ENCODE peak calls at places on chromosomes 11 and 22, in seven cellular contexts. One of them, this sample, is unnamed.

GRCh38 chr11:26088391-26088790 is 243.5 kb upstream of the ANO3 start:
- DNase-seq in M059J: no peak
- DNase-seq in left lung: no peak
- DNase-seq in stimulated activated CD8-positive, alpha-beta memory T cell treated with anti-CD3 and anti-CD28 coated beads, Interleukin-15, amount 100 ng/mL, for 4 hours: no peak
- DNase-seq in skeletal muscle cell: peak; percentile 41
- DNase-seq in nucleus accumbens: no peak
- DNase-seq in ovary: no peak
- DNase-seq in this sample: peak; percentile 3

GRCh38 chr22:41106122-41106968 is 14.0 kb downstream of the EP300 start:
- DNase-seq in M059J: peak; percentile 16
- DNase-seq in left lung: no peak
- DNase-seq in stimulated activated CD8-positive, alpha-beta memory T cell treated with anti-CD3 and anti-CD28 coated beads, Interleukin-15, amount 100 ng/mL, for 4 hours: no peak
- DNase-seq in skeletal muscle cell: no peak
- DNase-seq in nucleus accumbens: no peak
- DNase-seq in ovary: no peak
- DNase-seq in this sample: no peak

GRCh38 chr11:97738751-97739150 is 1282.0 kb upstream of the CNTN5 start:
- DNase-seq in M059J: no peak
- DNase-seq in left lung: no peak
- DNase-seq in stimulated activated CD8-positive, alpha-beta memory T cell treated with anti-CD3 and anti-CD28 coated beads, Interleukin-15, amount 100 ng/mL, for 4 hours: no peak
- DNase-seq in skeletal muscle cell: no peak
- DNase-seq in nucleus accumbens: no peak
- DNase-seq in ovary: no peak
- DNase-seq in this sample: no peak

GRCh38 chr11:44305643-44306468 is 4.1 kb downstream of the ALX4 start:
- DNase-seq in M059J: peak; percentile 82
- DNase-seq in left lung: peak; percentile 84
- DNase-seq in stimulated activated CD8-positive, alpha-beta memory T cell treated with anti-CD3 and anti-CD28 coated beads, Interleukin-15, amount 100 ng/mL, for 4 hours: no peak
- DNase-seq in skeletal muscle cell: no peak
- DNase-seq in nucleus accumbens: no peak
- DNase-seq in ovary: no peak
- DNase-seq in this sample: peak; percentile 52

GRCh38 chr11:76330651-76331050 is 50.3 kb downstream of the THAP12 start:
- DNase-seq in M059J: no peak
- DNase-seq in left lung: no peak
- DNase-seq in stimulated activated CD8-positive, alpha-beta memory T cell treated with anti-CD3 and anti-CD28 coated beads, Interleukin-15, amount 100 ng/mL, for 4 hours: no peak
- DNase-seq in skeletal muscle cell: no peak
- DNase-seq in nucleus accumbens: no peak
- DNase-seq in ovary: no peak
- DNase-seq in this sample: no peak

GRCh38 chr11:75534291-75535038 is 8.7 kb upstream of the GDPD5 start:
- DNase-seq in M059J: no peak
- DNase-seq in left lung: peak; percentile 10
- DNase-seq in stimulated activated CD8-positive, alpha-beta memory T cell treated with anti-CD3 and anti-CD28 coated beads, Interleukin-15, amount 100 ng/mL, for 4 hours: no peak
- DNase-seq in skeletal muscle cell: no peak
- DNase-seq in nucleus accumbens: no peak
- DNase-seq in ovary: no peak
- DNase-seq in this sample: no peak

GRCh38 chr22:37848587-37849088 is 581 bp upstream of the EIF3L start:
- DNase-seq in M059J: no peak
- DNase-seq in left lung: no peak
- DNase-seq in stimulated activated CD8-positive, alpha-beta memory T cell treated with anti-CD3 and anti-CD28 coated beads, Interleukin-15, amount 100 ng/mL, for 4 hours: no peak
- DNase-seq in skeletal muscle cell: no peak
- DNase-seq in nucleus accumbens: no peak
- DNase-seq in ovary: no peak
- DNase-seq in this sample: peak; percentile 37

GRCh38 chr11:68763181-68763721 is 11.9 kb upstream of the TESMIN start:
- DNase-seq in M059J: peak; percentile 46
- DNase-seq in left lung: no peak
- DNase-seq in stimulated activated CD8-positive, alpha-beta memory T cell treated with anti-CD3 and anti-CD28 coated beads, Interleukin-15, amount 100 ng/mL, for 4 hours: no peak
- DNase-seq in skeletal muscle cell: no peak
- DNase-seq in nucleus accumbens: no peak
- DNase-seq in ovary: no peak
- DNase-seq in this sample: no peak

GRCh38 chr11:1012740-1013627 is 23.5 kb downstream of the MUC6 start:
- DNase-seq in M059J: no peak
- DNase-seq in left lung: no peak
- DNase-seq in stimulated activated CD8-positive, alpha-beta memory T cell treated with anti-CD3 and anti-CD28 coated beads, Interleukin-15, amount 100 ng/mL, for 4 hours: no peak
- DNase-seq in skeletal muscle cell: peak; percentile 30
- DNase-seq in nucleus accumbens: no peak
- DNase-seq in ovary: no peak
- DNase-seq in this sample: no peak

GRCh38 chr22:22215659-22216449 is 28.7 kb upstream of the VPREB1 start:
- DNase-seq in M059J: no peak
- DNase-seq in left lung: no peak
- DNase-seq in stimulated activated CD8-positive, alpha-beta memory T cell treated with anti-CD3 and anti-CD28 coated beads, Interleukin-15, amount 100 ng/mL, for 4 hours: no peak
- DNase-seq in skeletal muscle cell: no peak
- DNase-seq in nucleus accumbens: no peak
- DNase-seq in ovary: no peak
- DNase-seq in this sample: no peak

GRCh38 chr11:35260342-35260985 is 121.5 kb downstream of the CD44 start:
- DNase-seq in M059J: peak; percentile 98
- DNase-seq in left lung: no peak
- DNase-seq in stimulated activated CD8-positive, alpha-beta memory T cell treated with anti-CD3 and anti-CD28 coated beads, Interleukin-15, amount 100 ng/mL, for 4 hours: no peak
- DNase-seq in skeletal muscle cell: peak; percentile 49
- DNase-seq in nucleus accumbens: no peak
- DNase-seq in ovary: no peak
- DNase-seq in this sample: peak; percentile 65

GRCh38 chr11:3101921-3102640 is 44.9 kb upstream of the CARS1 start:
- DNase-seq in M059J: no peak
- DNase-seq in left lung: no peak
- DNase-seq in stimulated activated CD8-positive, alpha-beta memory T cell treated with anti-CD3 and anti-CD28 coated beads, Interleukin-15, amount 100 ng/mL, for 4 hours: no peak
- DNase-seq in skeletal muscle cell: no peak
- DNase-seq in nucleus accumbens: no peak
- DNase-seq in ovary: peak; percentile 30
- DNase-seq in this sample: no peak

GRCh38 chr11:1060885-1061616 is 13.6 kb upstream of the MUC2 start:
- DNase-seq in M059J: peak; percentile 94
- DNase-seq in left lung: no peak
- DNase-seq in stimulated activated CD8-positive, alpha-beta memory T cell treated with anti-CD3 and anti-CD28 coated beads, Interleukin-15, amount 100 ng/mL, for 4 hours: no peak
- DNase-seq in skeletal muscle cell: no peak
- DNase-seq in nucleus accumbens: no peak
- DNase-seq in ovary: no peak
- DNase-seq in this sample: peak; percentile 91

GRCh38 chr22:29093501-29093921 is 20.7 kb downstream of the KREMEN1 start:
- DNase-seq in M059J: peak; percentile 51
- DNase-seq in left lung: no peak
- DNase-seq in stimulated activated CD8-positive, alpha-beta memory T cell treated with anti-CD3 and anti-CD28 coated beads, Interleukin-15, amount 100 ng/mL, for 4 hours: no peak
- DNase-seq in skeletal muscle cell: no peak
- DNase-seq in nucleus accumbens: no peak
- DNase-seq in ovary: no peak
- DNase-seq in this sample: peak; percentile 51

GRCh38 chr11:35927730-35928129 is 16.1 kb upstream of the LDLRAD3 start:
- DNase-seq in M059J: peak; percentile 68
- DNase-seq in left lung: peak; percentile 86
- DNase-seq in stimulated activated CD8-positive, alpha-beta memory T cell treated with anti-CD3 and anti-CD28 coated beads, Interleukin-15, amount 100 ng/mL, for 4 hours: no peak
- DNase-seq in skeletal muscle cell: peak; percentile 69
- DNase-seq in nucleus accumbens: no peak
- DNase-seq in ovary: peak; percentile 38
- DNase-seq in this sample: peak; percentile 38

GRCh38 chr11:35614949-35615569 is 3.2 kb upstream of the FJX1 start:
- DNase-seq in M059J: peak; percentile 84
- DNase-seq in left lung: no peak
- DNase-seq in stimulated activated CD8-positive, alpha-beta memory T cell treated with anti-CD3 and anti-CD28 coated beads, Interleukin-15, amount 100 ng/mL, for 4 hours: no peak
- DNase-seq in skeletal muscle cell: no peak
- DNase-seq in nucleus accumbens: no peak
- DNase-seq in ovary: no peak
- DNase-seq in this sample: peak; percentile 47

GRCh38 chr11:119935341-119935925 is 202.5 kb downstream of the TRIM29 start:
- DNase-seq in M059J: no peak
- DNase-seq in left lung: no peak
- DNase-seq in stimulated activated CD8-positive, alpha-beta memory T cell treated with anti-CD3 and anti-CD28 coated beads, Interleukin-15, amount 100 ng/mL, for 4 hours: no peak
- DNase-seq in skeletal muscle cell: no peak
- DNase-seq in nucleus accumbens: peak; percentile 25
- DNase-seq in ovary: no peak
- DNase-seq in this sample: no peak

GRCh38 chr22:50526849-50527801 is 1.7 kb upstream of the SCO2 start:
- DNase-seq in M059J: no peak
- DNase-seq in left lung: peak; percentile 91
- DNase-seq in stimulated activated CD8-positive, alpha-beta memory T cell treated with anti-CD3 and anti-CD28 coated beads, Interleukin-15, amount 100 ng/mL, for 4 hours: no peak
- DNase-seq in skeletal muscle cell: no peak
- DNase-seq in nucleus accumbens: no peak
- DNase-seq in ovary: no peak
- DNase-seq in this sample: no peak

GRCh38 chr11:126963603-126964353 is 36.8 kb downstream of the KIRREL3 start:
- DNase-seq in M059J: peak; percentile 82
- DNase-seq in left lung: no peak
- DNase-seq in stimulated activated CD8-positive, alpha-beta memory T cell treated with anti-CD3 and anti-CD28 coated beads, Interleukin-15, amount 100 ng/mL, for 4 hours: no peak
- DNase-seq in skeletal muscle cell: peak; percentile 66
- DNase-seq in nucleus accumbens: no peak
- DNase-seq in ovary: no peak
- DNase-seq in this sample: peak; percentile 11

GRCh38 chr22:31229402-31230140 is 17.5 kb downstream of the LIMK2 start:
- DNase-seq in M059J: peak; percentile 37
- DNase-seq in left lung: no peak
- DNase-seq in stimulated activated CD8-positive, alpha-beta memory T cell treated with anti-CD3 and anti-CD28 coated beads, Interleukin-15, amount 100 ng/mL, for 4 hours: no peak
- DNase-seq in skeletal muscle cell: no peak
- DNase-seq in nucleus accumbens: no peak
- DNase-seq in ovary: peak; percentile 55
- DNase-seq in this sample: no peak

GRCh38 chr11:64531906-64532312 is 59.1 kb upstream of the SLC22A12 start:
- DNase-seq in M059J: no peak
- DNase-seq in left lung: peak; percentile 58
- DNase-seq in stimulated activated CD8-positive, alpha-beta memory T cell treated with anti-CD3 and anti-CD28 coated beads, Interleukin-15, amount 100 ng/mL, for 4 hours: no peak
- DNase-seq in skeletal muscle cell: no peak
- DNase-seq in nucleus accumbens: no peak
- DNase-seq in ovary: no peak
- DNase-seq in this sample: no peak

GRCh38 chr22:42837556-42837955 is 19.5 kb downstream of the ARFGAP3 start:
- DNase-seq in M059J: no peak
- DNase-seq in left lung: no peak
- DNase-seq in stimulated activated CD8-positive, alpha-beta memory T cell treated with anti-CD3 and anti-CD28 coated beads, Interleukin-15, amount 100 ng/mL, for 4 hours: no peak
- DNase-seq in skeletal muscle cell: no peak
- DNase-seq in nucleus accumbens: no peak
- DNase-seq in ovary: no peak
- DNase-seq in this sample: no peak

GRCh38 chr11:83629775-83630174 is 343.6 kb upstream of the CCDC90B start:
- DNase-seq in M059J: no peak
- DNase-seq in left lung: no peak
- DNase-seq in stimulated activated CD8-positive, alpha-beta memory T cell treated with anti-CD3 and anti-CD28 coated beads, Interleukin-15, amount 100 ng/mL, for 4 hours: no peak
- DNase-seq in skeletal muscle cell: no peak
- DNase-seq in nucleus accumbens: no peak
- DNase-seq in ovary: no peak
- DNase-seq in this sample: no peak

GRCh38 chr11:34147581-34147980 is 42.2 kb downstream of the NAT10 start:
- DNase-seq in M059J: no peak
- DNase-seq in left lung: peak; percentile 37
- DNase-seq in stimulated activated CD8-positive, alpha-beta memory T cell treated with anti-CD3 and anti-CD28 coated beads, Interleukin-15, amount 100 ng/mL, for 4 hours: no peak
- DNase-seq in skeletal muscle cell: no peak
- DNase-seq in nucleus accumbens: no peak
- DNase-seq in ovary: no peak
- DNase-seq in this sample: no peak

GRCh38 chr22:42932857-42933782 is 76.0 kb upstream of the ARFGAP3 start:
- DNase-seq in M059J: peak; percentile 34
- DNase-seq in left lung: no peak
- DNase-seq in stimulated activated CD8-positive, alpha-beta memory T cell treated with anti-CD3 and anti-CD28 coated beads, Interleukin-15, amount 100 ng/mL, for 4 hours: no peak
- DNase-seq in skeletal muscle cell: no peak
- DNase-seq in nucleus accumbens: no peak
- DNase-seq in ovary: no peak
- DNase-seq in this sample: peak; percentile 44

GRCh38 chr11:76723142-76723541 is 52.6 kb upstream of the LRRC32 start:
- DNase-seq in M059J: no peak
- DNase-seq in left lung: no peak
- DNase-seq in stimulated activated CD8-positive, alpha-beta memory T cell treated with anti-CD3 and anti-CD28 coated beads, Interleukin-15, amount 100 ng/mL, for 4 hours: no peak
- DNase-seq in skeletal muscle cell: no peak
- DNase-seq in nucleus accumbens: no peak
- DNase-seq in ovary: no peak
- DNase-seq in this sample: no peak

GRCh38 chr11:79087957-79088318 is 352.9 kb downstream of the TENM4 start:
- DNase-seq in M059J: peak; percentile 32
- DNase-seq in left lung: no peak
- DNase-seq in stimulated activated CD8-positive, alpha-beta memory T cell treated with anti-CD3 and anti-CD28 coated beads, Interleukin-15, amount 100 ng/mL, for 4 hours: no peak
- DNase-seq in skeletal muscle cell: no peak
- DNase-seq in nucleus accumbens: no peak
- DNase-seq in ovary: no peak
- DNase-seq in this sample: no peak

GRCh38 chr11:68682531-68682931 is 1.8 kb upstream of the GAL start:
- DNase-seq in M059J: no peak
- DNase-seq in left lung: peak; percentile 37
- DNase-seq in stimulated activated CD8-positive, alpha-beta memory T cell treated with anti-CD3 and anti-CD28 coated beads, Interleukin-15, amount 100 ng/mL, for 4 hours: no peak
- DNase-seq in skeletal muscle cell: no peak
- DNase-seq in nucleus accumbens: no peak
- DNase-seq in ovary: no peak
- DNase-seq in this sample: no peak

This sample was measured in astrocyte of the hippocampus.